ENCODE peak calls at places on chromosomes 1 and 21, in eight cellular contexts. P is tibial nerve, C is GM06990, N is MG63, Z is cardiac fibroblast, K is uterus, I is mucosa of descending colon, O is AG10803. F is an unnamed sample.

GRCh38 chr1:201501812-201502510 is 5.0 kb downstream of the CSRP1 start:
- DNase-seq in P (no peak), C (no peak), N (no peak), Z (no peak), K (peak), I (no peak), O (no peak), F (no peak)

GRCh38 chr1:91564888-91565700 is 64.4 kb downstream of the CDC7 start:
- DNase-seq in P (no peak), C (no peak), N (no peak), Z (peak), K (no peak), I (no peak), O (peak), F (no peak)

GRCh38 chr1:3466366-3467075 is 12.1 kb downstream of the ARHGEF16 start:
- DNase-seq in P (no peak), C (no peak), N (no peak), Z (no peak), K (no peak), I (no peak), O (no peak), F (no peak)

GRCh38 chr21:30104246-30104645 is 62.4 kb downstream of the CLDN17 start:
- DNase-seq in P (no peak), C (no peak), N (no peak), Z (no peak), K (no peak), I (no peak), O (no peak), F (no peak)

GRCh38 chr1:183817576-183818288 is 12.8 kb downstream of the RGL1 start:
- DNase-seq in P (no peak), C (no peak), N (no peak), Z (peak), K (no peak), I (no peak), O (no peak), F (no peak)

GRCh38 chr1:168112673-168113305 is 23.9 kb downstream of the GPR161 start:
- DNase-seq in P (no peak), C (no peak), N (peak), Z (peak), K (no peak), I (no peak), O (peak), F (peak)

GRCh38 chr1:202165267-202165941 is 5.0 kb upstream of the PTPN7 start:
- DNase-seq in P (no peak), C (no peak), N (no peak), Z (no peak), K (no peak), I (no peak), O (no peak), F (no peak)

GRCh38 chr1:108049083-108049819 is 84.3 kb upstream of the VAV3 start:
- DNase-seq in P (no peak), C (no peak), N (peak), Z (peak), K (no peak), I (no peak), O (peak), F (peak)

GRCh38 chr1:93776728-93777127 is 95.1 kb upstream of the BCAR3 start:
- DNase-seq in P (no peak), C (no peak), N (no peak), Z (no peak), K (no peak), I (no peak), O (no peak), F (no peak)

GRCh38 chr1:41743361-41743760 is 175.4 kb downstream of the HIVEP3 start:
- DNase-seq in P (no peak), C (no peak), N (no peak), Z (peak), K (no peak), I (no peak), O (peak), F (peak)
- H3K4me3 ChIP-seq in P (no peak), C (no peak), N (no peak), Z (no peak), K (no peak), I (no peak), O (no peak), F (no peak)

GRCh38 chr1:109625601-109626560 is 6.2 kb downstream of the AMPD2 start:
- DNase-seq in P (no peak), C (no peak), N (no peak), Z (no peak), K (no peak), I (no peak), O (no peak), F (no peak)
- H3K4me3 ChIP-seq in P (no peak), C (no peak), N (no peak), Z (no peak), K (no peak), I (no peak), O (no peak), F (no peak)

DNA sequence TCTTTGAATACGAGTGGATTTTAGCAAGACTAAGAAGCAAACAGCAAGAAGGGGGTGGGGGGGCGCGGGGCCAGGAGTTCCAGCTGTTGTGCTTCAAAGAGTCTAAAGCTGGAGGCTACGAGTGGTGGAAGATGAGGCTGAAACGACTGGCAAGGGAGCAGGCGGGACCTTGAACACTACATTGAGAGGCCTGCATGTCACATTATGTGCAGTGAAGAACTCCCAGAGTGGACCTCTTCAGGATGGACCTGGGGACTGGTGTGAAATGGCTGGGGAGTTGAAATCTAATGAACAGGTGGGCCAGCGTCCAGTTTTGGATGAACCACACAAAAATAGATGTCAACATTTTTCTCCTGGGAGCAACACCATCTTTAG is 1.1 kb downstream of the GPX7 start:
- DNase-seq in P (no peak), C (no peak), N (no peak), Z (no peak), K (no peak), I (no peak), O (no peak), F (no peak)
- H3K4me3 ChIP-seq in P (peak), C (peak), N (peak), Z (no peak), K (peak), I (no peak), O (peak), F (peak)

GRCh38 chr1:99645699-99646531 is at the start of gene PALMD:
- DNase-seq in P (no peak), C (no peak), N (peak), Z (peak), K (peak), I (no peak), O (peak), F (peak)

GRCh38 chr1:99644302-99645004 is 1.5 kb upstream of the PALMD start:
- DNase-seq in P (no peak), C (no peak), N (no peak), Z (no peak), K (no peak), I (no peak), O (no peak), F (no peak)

GRCh38 chr1:99646885-99647284 is 972 bp downstream of the PALMD start:
- DNase-seq in P (no peak), C (no peak), N (no peak), Z (no peak), K (no peak), I (no peak), O (no peak), F (peak)

GRCh38 chr1:99643021-99643779 is 2.7 kb upstream of the PALMD start:
- DNase-seq in P (no peak), C (no peak), N (no peak), Z (peak), K (no peak), I (no peak), O (peak), F (no peak)

GRCh38 chr1:99645199-99645598 is 714 bp upstream of the PALMD start:
- DNase-seq in P (peak), C (no peak), N (peak), Z (peak), K (peak), I (no peak), O (peak), F (no peak)
- H3K4me3 ChIP-seq in P (peak), C (no peak), N (no peak), Z (peak), K (peak), I (no peak), O (no peak), F (no peak)

DNA sequence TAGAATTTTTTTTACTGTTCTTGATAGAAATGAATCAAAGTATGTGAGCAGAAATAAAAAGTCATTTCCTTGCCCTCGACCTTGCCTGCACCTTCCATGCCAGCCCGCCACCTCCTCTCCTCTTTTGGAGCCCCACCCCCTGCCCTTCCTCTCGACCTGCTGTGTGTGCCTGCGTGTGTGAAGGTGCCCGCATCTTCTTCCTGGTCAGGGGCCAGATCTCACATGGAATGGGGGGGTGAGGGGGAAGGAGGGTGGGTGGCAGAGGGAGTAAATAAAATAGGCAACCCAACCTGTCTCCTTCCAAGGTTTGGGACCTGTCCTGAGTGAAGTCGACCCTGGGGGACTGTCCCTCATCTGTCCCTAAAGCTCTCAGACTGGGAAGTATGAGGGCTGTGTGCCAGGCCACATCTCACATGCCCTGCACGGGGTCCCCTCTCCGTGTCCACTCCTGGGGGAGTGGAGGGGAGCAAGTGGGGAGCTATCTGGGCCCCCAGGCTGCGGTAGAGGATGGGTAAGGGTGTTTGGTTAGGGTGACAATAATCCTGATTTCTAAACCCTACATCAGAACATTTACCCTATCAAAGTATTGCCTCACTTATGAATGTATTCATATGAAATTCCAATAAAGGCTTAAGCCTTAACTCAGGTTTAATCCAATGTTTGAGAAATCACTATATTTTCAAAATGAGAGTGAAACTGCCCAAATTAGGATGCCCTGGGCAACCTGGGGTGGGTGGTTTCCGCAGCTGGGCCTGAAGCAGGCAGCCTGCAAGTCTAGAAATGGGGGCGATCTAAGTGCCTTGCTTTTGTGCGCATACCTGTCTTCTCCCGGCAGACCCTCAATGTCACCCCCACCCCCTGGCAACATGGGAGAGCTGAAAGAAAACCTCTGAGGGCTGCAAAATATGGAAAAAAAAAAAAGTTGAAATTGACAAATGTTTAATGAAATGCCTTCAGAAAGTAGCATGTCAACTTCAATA is 15.4 kb downstream of the AMPD2 start:
- DNase-seq in P (no peak), C (no peak), N (no peak), Z (no peak), K (no peak), I (peak), O (no peak), F (no peak)
- H3K4me3 ChIP-seq in P (no peak), C (no peak), N (no peak), Z (no peak), K (no peak), I (no peak), O (no peak), F (no peak)

GRCh38 chr1:209589863-209590262 is 6.3 kb downstream of the CAMK1G start:
- DNase-seq in P (no peak), C (no peak), N (no peak), Z (no peak), K (no peak), I (no peak), O (no peak), F (no peak)

GRCh38 chr1:209585672-209586071 is 2.2 kb downstream of the CAMK1G start:
- DNase-seq in P (no peak), C (no peak), N (peak), Z (peak), K (peak), I (peak), O (peak), F (no peak)

GRCh38 chr1:209589440-209589839 is 5.9 kb downstream of the CAMK1G start:
- DNase-seq in P (no peak), C (no peak), N (no peak), Z (no peak), K (no peak), I (no peak), O (no peak), F (no peak)

GRCh38 chr1:209586341-209586740 is 2.8 kb downstream of the CAMK1G start:
- DNase-seq in P (no peak), C (no peak), N (no peak), Z (no peak), K (no peak), I (no peak), O (no peak), F (no peak)

GRCh38 chr1:209587778-209588177 is 4.3 kb downstream of the CAMK1G start:
- DNase-seq in P (no peak), C (no peak), N (no peak), Z (no peak), K (no peak), I (no peak), O (peak), F (no peak)
- H3K4me3 ChIP-seq in P (no peak), C (no peak), N (no peak), Z (no peak), K (no peak), I (no peak), O (no peak), F (no peak)

GRCh38 chr1:153546371-153546770 is 765 bp upstream of the S100A4 start:
- DNase-seq in P (no peak), C (no peak), N (no peak), Z (no peak), K (no peak), I (no peak), O (no peak), F (no peak)
- H3K4me3 ChIP-seq in P (peak), C (no peak), N (no peak), Z (no peak), K (no peak), I (no peak), O (peak), F (no peak)

DNA sequence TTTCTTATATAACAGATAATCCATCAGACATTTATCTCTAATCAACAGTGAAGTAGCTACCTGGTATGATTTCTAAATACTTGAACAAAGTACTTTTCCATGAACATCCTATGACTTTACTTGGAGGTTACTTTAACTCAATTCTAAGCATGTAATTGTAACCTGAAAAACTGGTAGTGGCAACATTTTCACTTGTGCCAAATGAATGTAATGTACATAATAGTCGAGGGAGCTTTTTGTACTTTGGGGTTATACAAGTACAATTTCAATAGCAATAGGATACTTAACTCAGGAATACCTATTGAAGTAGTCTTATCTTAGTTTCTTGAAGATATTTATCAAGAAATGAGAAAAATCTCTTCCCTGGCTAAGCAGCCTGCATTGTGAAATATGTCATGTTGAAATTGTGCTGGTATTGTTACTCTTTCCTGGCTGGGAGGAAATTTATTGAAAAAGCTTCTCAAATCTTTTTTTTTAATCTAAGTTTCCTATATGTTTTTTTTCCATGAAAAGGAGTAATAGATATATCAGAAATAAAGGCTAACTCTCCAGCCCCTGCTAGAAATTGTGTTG is 33.7 kb upstream of the CACYBP start:
- DNase-seq in P (no peak), C (no peak), N (no peak), Z (peak), K (no peak), I (no peak), O (peak), F (no peak)
- H3K4me3 ChIP-seq in P (no peak), C (no peak), N (no peak), Z (no peak), K (no peak), I (no peak), O (no peak), F (no peak)

DNA sequence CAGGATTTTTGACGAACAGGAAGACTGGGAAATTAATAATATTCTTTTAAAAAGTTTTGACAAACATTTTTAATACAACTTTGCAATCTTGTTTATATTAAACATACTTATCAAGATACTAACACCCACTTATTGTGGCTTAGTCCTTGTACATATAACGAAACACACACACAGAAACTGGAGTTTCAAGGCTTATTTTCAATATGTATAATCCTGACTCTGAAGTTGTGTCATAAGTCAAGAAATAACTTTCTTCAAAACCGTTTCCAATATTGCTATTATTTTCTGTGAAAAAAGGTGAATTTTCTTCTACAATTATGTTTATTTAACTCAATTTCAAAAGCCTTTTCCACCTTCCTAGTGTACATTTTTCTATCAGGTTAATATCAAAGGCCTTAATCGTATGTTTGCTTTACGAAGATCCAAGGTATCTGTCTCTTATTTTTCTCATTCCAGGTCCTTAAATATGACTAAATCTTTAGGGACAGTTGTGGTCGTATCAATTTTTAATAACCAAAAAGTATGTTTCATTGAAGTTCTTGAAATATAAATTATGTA is 1.8 kb downstream of the CDKN2C start:
- DNase-seq in P (no peak), C (peak), N (no peak), Z (peak), K (no peak), I (no peak), O (no peak), F (peak)
- H3K4me3 ChIP-seq in P (peak), C (peak), N (peak), Z (peak), K (peak), I (no peak), O (peak), F (peak)